ENCODE peak calls at places on chromosomes 5 and 9, in six cellular contexts. One of them, this sample, is unnamed.

GRCh38 chr9:136051568-136052432 is 43.3 kb downstream of the NACC2 start:
- DNase-seq in upper lobe of right lung: peak
- DNase-seq in pancreas: peak
- DNase-seq in endothelial cell: no peak
- DNase-seq in progenitor cell of endocrine pancreas: no peak
- DNase-seq in PC-3: peak
- DNase-seq in this sample: peak

GRCh38 chr9:3576358-3576757 is 50.6 kb upstream of the RFX3 start:
- DNase-seq in upper lobe of right lung: no peak
- DNase-seq in PC-3: no peak
- DNase-seq in progenitor cell of endocrine pancreas: no peak
- DNase-seq in pancreas: no peak
- DNase-seq in endothelial cell: no peak
- DNase-seq in this sample: no peak

GRCh38 chr5:148443998-148444397 is 60.2 kb downstream of the FBXO38 start:
- DNase-seq in pancreas: no peak
- DNase-seq in progenitor cell of endocrine pancreas: peak
- DNase-seq in upper lobe of right lung: no peak
- DNase-seq in PC-3: peak
- DNase-seq in endothelial cell: peak
- DNase-seq in this sample: peak

GRCh38 chr9:20624201-20625002 is 2.1 kb upstream of the MLLT3 start:
- DNase-seq in endothelial cell: peak
- DNase-seq in upper lobe of right lung: no peak
- DNase-seq in progenitor cell of endocrine pancreas: peak
- DNase-seq in pancreas: no peak
- DNase-seq in PC-3: peak
- DNase-seq in this sample: peak

GRCh38 chr5:18972244-18972643 is 1015.8 kb downstream of the CDH18 start:
- DNase-seq in endothelial cell: no peak
- DNase-seq in upper lobe of right lung: no peak
- DNase-seq in progenitor cell of endocrine pancreas: no peak
- DNase-seq in pancreas: no peak
- DNase-seq in PC-3: no peak
- DNase-seq in this sample: no peak

GRCh38 chr9:105330755-105331154 is 86.3 kb downstream of the SLC44A1 start:
- DNase-seq in progenitor cell of endocrine pancreas: no peak
- DNase-seq in pancreas: no peak
- DNase-seq in PC-3: no peak
- DNase-seq in upper lobe of right lung: no peak
- DNase-seq in endothelial cell: no peak
- DNase-seq in this sample: no peak

GRCh38 chr9:137276757-137277328 is 683 bp upstream of the TOR4A start:
- DNase-seq in endothelial cell: peak
- DNase-seq in upper lobe of right lung: peak
- DNase-seq in pancreas: peak
- DNase-seq in progenitor cell of endocrine pancreas: no peak
- DNase-seq in PC-3: peak
- DNase-seq in this sample: no peak

GRCh38 chr5:116546033-116546742 is 28.4 kb downstream of the SEMA6A start:
- DNase-seq in progenitor cell of endocrine pancreas: no peak
- DNase-seq in endothelial cell: no peak
- DNase-seq in pancreas: no peak
- DNase-seq in upper lobe of right lung: no peak
- DNase-seq in PC-3: no peak
- DNase-seq in this sample: no peak

GRCh38 chr9:120510816-120511215 is 69.2 kb downstream of the CDK5RAP2 start:
- DNase-seq in progenitor cell of endocrine pancreas: no peak
- DNase-seq in endothelial cell: no peak
- DNase-seq in PC-3: no peak
- DNase-seq in pancreas: no peak
- DNase-seq in upper lobe of right lung: no peak
- DNase-seq in this sample: no peak

GRCh38 chr5:128154943-128155342 is 71.4 kb downstream of the SLC12A2 start:
- DNase-seq in pancreas: no peak
- DNase-seq in progenitor cell of endocrine pancreas: no peak
- DNase-seq in endothelial cell: no peak
- DNase-seq in PC-3: no peak
- DNase-seq in upper lobe of right lung: no peak
- DNase-seq in this sample: no peak

GRCh38 chr9:16610538-16610937 is 259.9 kb downstream of the BNC2 start:
- DNase-seq in endothelial cell: no peak
- DNase-seq in pancreas: no peak
- DNase-seq in progenitor cell of endocrine pancreas: no peak
- DNase-seq in upper lobe of right lung: no peak
- DNase-seq in PC-3: no peak
- DNase-seq in this sample: no peak

GRCh38 chr5:139575751-139576150 is 14.6 kb downstream of the UBE2D2 start:
- DNase-seq in PC-3: no peak
- DNase-seq in upper lobe of right lung: no peak
- DNase-seq in progenitor cell of endocrine pancreas: no peak
- DNase-seq in endothelial cell: no peak
- DNase-seq in pancreas: no peak
- DNase-seq in this sample: no peak

GRCh38 chr5:1195916-1196315 is 5.5 kb upstream of the SLC6A19 start:
- DNase-seq in upper lobe of right lung: no peak
- DNase-seq in pancreas: peak
- DNase-seq in PC-3: no peak
- DNase-seq in endothelial cell: no peak
- DNase-seq in progenitor cell of endocrine pancreas: no peak
- DNase-seq in this sample: no peak

GRCh38 chr9:96447406-96447805 is 2.6 kb upstream of the HABP4 start:
- DNase-seq in upper lobe of right lung: no peak
- DNase-seq in pancreas: no peak
- DNase-seq in progenitor cell of endocrine pancreas: no peak
- DNase-seq in PC-3: no peak
- DNase-seq in endothelial cell: no peak
- DNase-seq in this sample: no peak

GRCh38 chr9:24071736-24072135 is 245.7 kb upstream of the ELAVL2 start:
- DNase-seq in upper lobe of right lung: no peak
- DNase-seq in PC-3: no peak
- DNase-seq in endothelial cell: no peak
- DNase-seq in pancreas: no peak
- DNase-seq in progenitor cell of endocrine pancreas: no peak
- DNase-seq in this sample: no peak

GRCh38 chr5:115423051-115423450 is 121.5 kb downstream of the FEM1C start:
- DNase-seq in pancreas: no peak
- DNase-seq in progenitor cell of endocrine pancreas: no peak
- DNase-seq in endothelial cell: no peak
- DNase-seq in PC-3: peak
- DNase-seq in upper lobe of right lung: no peak
- DNase-seq in this sample: no peak

GRCh38 chr5:172294831-172295230 is 11.3 kb upstream of the UBTD2 start:
- DNase-seq in endothelial cell: no peak
- DNase-seq in progenitor cell of endocrine pancreas: no peak
- DNase-seq in PC-3: no peak
- DNase-seq in pancreas: no peak
- DNase-seq in upper lobe of right lung: no peak
- DNase-seq in this sample: no peak

GRCh38 chr5:172293054-172293744 is 9.6 kb upstream of the UBTD2 start:
- DNase-seq in pancreas: peak
- DNase-seq in endothelial cell: peak
- DNase-seq in progenitor cell of endocrine pancreas: peak
- DNase-seq in PC-3: peak
- DNase-seq in upper lobe of right lung: peak
- DNase-seq in this sample: peak

GRCh38 chr5:172288465-172288864 is 4.9 kb upstream of the UBTD2 start:
- DNase-seq in upper lobe of right lung: no peak
- DNase-seq in pancreas: no peak
- DNase-seq in endothelial cell: no peak
- DNase-seq in progenitor cell of endocrine pancreas: no peak
- DNase-seq in PC-3: no peak
- DNase-seq in this sample: no peak

GRCh38 chr5:172293745-172294342 is 10.3 kb upstream of the UBTD2 start:
- DNase-seq in progenitor cell of endocrine pancreas: no peak
- DNase-seq in PC-3: no peak
- DNase-seq in upper lobe of right lung: no peak
- DNase-seq in pancreas: no peak
- DNase-seq in endothelial cell: no peak
- DNase-seq in this sample: no peak
- TF ChIP-seq CTCF in progenitor cell of endocrine pancreas: no peak
- TF ChIP-seq CTCF in PC-3: no peak
- TF ChIP-seq CTCF in upper lobe of right lung: no peak
- TF ChIP-seq CTCF in pancreas: peak
- TF ChIP-seq CTCF in endothelial cell: no peak
- TF ChIP-seq CTCF in this sample: no peak

GRCh38 chr5:176647030-176647869 is at the start of gene TSPAN17:
- DNase-seq in progenitor cell of endocrine pancreas: peak
- DNase-seq in pancreas: peak
- DNase-seq in PC-3: peak
- DNase-seq in upper lobe of right lung: peak
- DNase-seq in endothelial cell: peak
- DNase-seq in this sample: peak
- TF ChIP-seq CTCF in progenitor cell of endocrine pancreas: no peak
- TF ChIP-seq CTCF in pancreas: no peak
- TF ChIP-seq CTCF in PC-3: peak
- TF ChIP-seq CTCF in upper lobe of right lung: peak
- TF ChIP-seq CTCF in endothelial cell: no peak
- TF ChIP-seq CTCF in this sample: peak

DNA sequence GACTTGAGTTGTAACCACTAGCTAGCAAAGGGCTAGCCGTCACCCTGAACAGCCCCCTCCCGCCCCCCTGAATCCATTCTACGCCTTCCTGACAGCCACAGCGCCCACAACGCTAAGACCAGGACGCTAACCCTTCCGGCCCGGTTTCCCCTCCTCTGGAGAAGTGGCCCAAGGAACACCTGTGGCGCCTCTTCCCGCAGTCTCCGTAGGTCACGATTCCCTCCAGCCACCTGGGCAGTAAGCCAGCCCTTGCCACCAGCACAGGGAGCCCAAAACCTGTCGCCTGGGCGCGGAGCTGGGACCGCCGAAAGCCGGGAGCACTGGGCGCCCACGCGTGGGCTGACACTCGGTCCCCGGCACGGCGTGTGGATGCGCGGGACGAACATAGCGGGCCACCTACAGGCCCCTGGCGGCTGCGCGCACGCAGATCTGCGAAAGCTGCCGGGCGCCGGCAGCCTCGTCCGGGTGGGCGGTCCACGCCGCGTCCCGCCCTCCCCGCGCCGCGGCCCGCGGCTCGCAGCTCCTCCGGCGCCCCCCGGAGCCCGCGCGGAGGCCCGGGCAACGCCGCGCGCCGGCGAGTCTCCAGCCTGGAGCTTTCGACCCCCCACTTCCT is 596 bp downstream of the IRF1 start:
- DNase-seq in endothelial cell: no peak
- DNase-seq in progenitor cell of endocrine pancreas: no peak
- DNase-seq in pancreas: peak
- DNase-seq in PC-3: peak
- DNase-seq in upper lobe of right lung: peak
- DNase-seq in this sample: peak
- TF ChIP-seq CTCF in endothelial cell: peak
- TF ChIP-seq CTCF in progenitor cell of endocrine pancreas: peak
- TF ChIP-seq CTCF in pancreas: no peak
- TF ChIP-seq CTCF in PC-3: no peak
- TF ChIP-seq CTCF in upper lobe of right lung: peak
- TF ChIP-seq CTCF in this sample: peak

DNA sequence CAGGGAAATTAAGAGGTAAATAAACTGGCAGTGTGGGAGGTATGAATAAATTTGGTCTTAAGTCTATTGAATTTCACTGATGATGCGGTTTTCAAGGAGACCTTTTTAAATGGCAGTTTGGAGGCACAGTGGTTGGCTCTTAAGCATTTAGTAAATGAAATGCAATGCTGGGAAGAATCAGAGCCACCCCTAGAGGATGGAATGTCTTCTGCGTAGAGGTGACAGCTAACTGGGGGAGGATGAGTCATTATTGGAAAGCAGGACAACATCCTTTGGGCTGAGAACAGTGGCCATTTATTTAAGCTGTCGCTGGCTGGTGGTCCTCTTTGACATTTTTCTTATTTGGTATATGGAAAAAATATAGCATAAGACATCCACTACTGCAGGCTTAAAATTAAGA is 163.2 kb downstream of the SH3GL2 start:
- DNase-seq in upper lobe of right lung: no peak
- DNase-seq in pancreas: no peak
- DNase-seq in PC-3: peak
- DNase-seq in endothelial cell: no peak
- DNase-seq in progenitor cell of endocrine pancreas: no peak
- DNase-seq in this sample: no peak
- TF ChIP-seq CTCF in upper lobe of right lung: no peak
- TF ChIP-seq CTCF in pancreas: no peak
- TF ChIP-seq CTCF in PC-3: peak
- TF ChIP-seq CTCF in endothelial cell: peak
- TF ChIP-seq CTCF in progenitor cell of endocrine pancreas: no peak
- TF ChIP-seq CTCF in this sample: no peak

GRCh38 chr5:113514263-113514590 is 733 bp downstream of the YTHDC2 start:
- DNase-seq in PC-3: no peak
- DNase-seq in upper lobe of right lung: no peak
- DNase-seq in pancreas: no peak
- DNase-seq in progenitor cell of endocrine pancreas: no peak
- DNase-seq in endothelial cell: no peak
- DNase-seq in this sample: no peak
- TF ChIP-seq CTCF in PC-3: no peak
- TF ChIP-seq CTCF in upper lobe of right lung: no peak
- TF ChIP-seq CTCF in pancreas: no peak
- TF ChIP-seq CTCF in progenitor cell of endocrine pancreas: no peak
- TF ChIP-seq CTCF in endothelial cell: no peak
- TF ChIP-seq CTCF in this sample: no peak

This sample was measured in GM13977.